ENCODE peak calls at places on chromosome 16, in nine cellular contexts. I, K, S, A, R, Y, X, Q and G are unnamed samples.

GRCh38 chr16:57749101-57749692 is 13.6 kb downstream of the KATNB1 start:
- DNase-seq in I (no peak), K (no peak), S (no peak), A (no peak), R (no peak), Y (no peak), X (no peak), Q (no peak), G (no peak)

GRCh38 chr16:23064642-23065041 is 84.6 kb downstream of the USP31 start:
- DNase-seq in I (no peak), K (no peak), S (no peak), A (no peak), R (no peak), Y (no peak), X (no peak), Q (no peak), G (no peak)

GRCh38 chr16:87580855-87581261 is 21.4 kb upstream of the JPH3 start:
- DNase-seq in I (no peak), K (no peak), S (peak), A (no peak), R (no peak), Y (no peak), X (no peak), Q (no peak), G (no peak)

GRCh38 chr16:88613293-88613692 is 25.1 kb upstream of the IL17C start:
- DNase-seq in I (no peak), K (no peak), S (no peak), A (no peak), R (no peak), Y (no peak), X (no peak), Q (no peak), G (no peak)

GRCh38 chr16:30017277-30017656 is 5.7 kb upstream of the C16orf92 start:
- DNase-seq in I (no peak), K (no peak), S (no peak), A (no peak), R (no peak), Y (no peak), X (no peak), Q (no peak), G (no peak)

GRCh38 chr16:48047755-48048154 is 108.0 kb downstream of the ABCC12 start:
- DNase-seq in I (no peak), K (no peak), S (no peak), A (no peak), R (no peak), Y (no peak), X (no peak), Q (no peak), G (no peak)

GRCh38 chr16:65312071-65312470 is 190.2 kb upstream of the CDH11 start:
- DNase-seq in I (no peak), K (no peak), S (no peak), A (no peak), R (no peak), Y (no peak), X (no peak), Q (no peak), G (no peak)

GRCh38 chr16:25176136-25176535 is 40.6 kb upstream of the AQP8 start:
- DNase-seq in I (no peak), K (no peak), S (no peak), A (no peak), R (no peak), Y (no peak), X (no peak), Q (no peak), G (no peak)

GRCh38 chr16:49458656-49459445 is 85.2 kb downstream of the C16orf78 start:
- DNase-seq in I (no peak), K (no peak), S (no peak), A (peak), R (no peak), Y (no peak), X (no peak), Q (no peak), G (no peak)

GRCh38 chr16:29645699-29646187 is 17.3 kb upstream of the SPN start:
- DNase-seq in I (no peak), K (no peak), S (no peak), A (no peak), R (no peak), Y (peak), X (no peak), Q (no peak), G (no peak)

GRCh38 chr16:87201052-87201451 is 116.1 kb downstream of the C16orf95 start:
- DNase-seq in I (no peak), K (peak), S (peak), A (no peak), R (peak), Y (no peak), X (peak), Q (peak), G (no peak)

GRCh38 chr16:84832488-84833141 is 12.8 kb downstream of the CRISPLD2 start:
- DNase-seq in I (no peak), K (peak), S (no peak), A (peak), R (peak), Y (no peak), X (peak), Q (peak), G (no peak)

GRCh38 chr16:16021988-16022682 is 72.7 kb downstream of the ABCC1 start:
- DNase-seq in I (no peak), K (peak), S (peak), A (peak), R (peak), Y (peak), X (peak), Q (peak), G (peak)

GRCh38 chr16:84396537-84397008 is 28.2 kb downstream of the ATP2C2 start:
- DNase-seq in I (no peak), K (no peak), S (peak), A (no peak), R (peak), Y (no peak), X (no peak), Q (no peak), G (peak)

GRCh38 chr16:52557236-52557635 is 10.3 kb upstream of the TOX3 start:
- DNase-seq in I (no peak), K (no peak), S (no peak), A (peak), R (no peak), Y (no peak), X (no peak), Q (no peak), G (no peak)

GRCh38 chr16:51156836-51157235 is 5.8 kb upstream of the SALL1 start:
- DNase-seq in I (no peak), K (no peak), S (no peak), A (no peak), R (no peak), Y (no peak), X (no peak), Q (no peak), G (no peak)

GRCh38 chr16:85136213-85136704 is 24.0 kb upstream of the CIBAR2 start:
- DNase-seq in I (no peak), K (no peak), S (no peak), A (no peak), R (no peak), Y (peak), X (no peak), Q (peak), G (no peak)

GRCh38 chr16:88019847-88020512 is 68.7 kb downstream of the BANP start:
- DNase-seq in I (no peak), K (no peak), S (no peak), A (no peak), R (no peak), Y (no peak), X (no peak), Q (no peak), G (no peak)

GRCh38 chr16:52078716-52079655 is 468.0 kb downstream of the TOX3 start:
- DNase-seq in I (no peak), K (no peak), S (no peak), A (no peak), R (no peak), Y (no peak), X (no peak), Q (no peak), G (no peak)

GRCh38 chr16:68236804-68237242 is 896 bp upstream of the ESRP2 start:
- DNase-seq in I (no peak), K (no peak), S (no peak), A (no peak), R (no peak), Y (no peak), X (no peak), Q (no peak), G (no peak)

GRCh38 chr16:25151996-25152395 is 40.5 kb downstream of the LCMT1 start:
- DNase-seq in I (no peak), K (no peak), S (peak), A (no peak), R (no peak), Y (no peak), X (no peak), Q (peak), G (no peak)

GRCh38 chr16:85321856-85322271 is 209.6 kb upstream of the CIBAR2 start:
- DNase-seq in I (no peak), K (peak), S (no peak), A (peak), R (peak), Y (no peak), X (peak), Q (peak), G (no peak)

GRCh38 chr16:13996778-13997288 is 74.3 kb upstream of the MRTFB start:
- DNase-seq in I (no peak), K (no peak), S (no peak), A (no peak), R (no peak), Y (no peak), X (no peak), Q (no peak), G (no peak)

GRCh38 chr16:74601131-74601871 is 5.6 kb downstream of the GLG1 start:
- DNase-seq in I (peak), K (no peak), S (peak), A (peak), R (no peak), Y (no peak), X (no peak), Q (no peak), G (no peak)

GRCh38 chr16:25109643-25110042 is 1.9 kb upstream of the LCMT1 start:
- DNase-seq in I (no peak), K (no peak), S (peak), A (peak), R (peak), Y (no peak), X (peak), Q (peak), G (peak)

GRCh38 chr16:54073356-54073755 is 213.2 kb downstream of the IRX3 start:
- DNase-seq in I (no peak), K (no peak), S (no peak), A (no peak), R (no peak), Y (no peak), X (no peak), Q (no peak), G (no peak)

GRCh38 chr16:1763521-1764511 is 7.5 kb downstream of the NME3 start:
- DNase-seq in I (no peak), K (no peak), S (no peak), A (no peak), R (no peak), Y (peak), X (no peak), Q (no peak), G (no peak)
- H3K27ac ChIP-seq in I (no peak), K (no peak), S (no peak), A (no peak), R (no peak), Y (no peak), X (no peak), Q (no peak), G (no peak)

GRCh38 chr16:4391635-4392381 is 20.2 kb downstream of the VASN start:
- DNase-seq in I (no peak), K (no peak), S (no peak), A (no peak), R (no peak), Y (no peak), X (no peak), Q (no peak), G (no peak)

GRCh38 chr16:4388275-4389021 is 16.8 kb downstream of the VASN start:
- DNase-seq in I (no peak), K (peak), S (no peak), A (no peak), R (no peak), Y (no peak), X (no peak), Q (no peak), G (no peak)

GRCh38 chr16:4392382-4393242 is 21.0 kb downstream of the VASN start:
- DNase-seq in I (no peak), K (peak), S (peak), A (no peak), R (no peak), Y (no peak), X (peak), Q (no peak), G (no peak)

GRCh38 chr16:4389051-4389955 is 17.7 kb downstream of the VASN start:
- DNase-seq in I (no peak), K (peak), S (no peak), A (no peak), R (no peak), Y (no peak), X (no peak), Q (no peak), G (no peak)

GRCh38 chr16:4390266-4391260 is 18.9 kb downstream of the VASN start:
- DNase-seq in I (no peak), K (no peak), S (no peak), A (no peak), R (no peak), Y (no peak), X (no peak), Q (no peak), G (no peak)
- TF ChIP-seq CTCF in I (no peak), K (no peak), S (no peak), A (no peak), R (no peak), Y (no peak), X (peak), Q (no peak), G (no peak)

GRCh38 chr16:11072420-11073153 is 128.2 kb downstream of the CLEC16A start:
- DNase-seq in I (no peak), K (no peak), S (no peak), A (no peak), R (no peak), Y (no peak), X (no peak), Q (no peak), G (no peak)
- H3K27ac ChIP-seq in I (no peak), K (no peak), S (no peak), A (no peak), R (no peak), Y (no peak), X (no peak), Q (no peak), G (no peak)

GRCh38 chr16:81189100-81189664 is 49.3 kb upstream of the BCO1 start:
- DNase-seq in I (no peak), K (peak), S (no peak), A (peak), R (peak), Y (no peak), X (peak), Q (peak), G (no peak)

GRCh38 chr16:81195907-81196534 is 42.5 kb upstream of the BCO1 start:
- DNase-seq in I (no peak), K (no peak), S (no peak), A (no peak), R (no peak), Y (no peak), X (no peak), Q (no peak), G (no peak)

GRCh38 chr16:81185416-81185815 is 53.1 kb upstream of the BCO1 start:
- DNase-seq in I (no peak), K (no peak), S (no peak), A (no peak), R (no peak), Y (no peak), X (no peak), Q (no peak), G (no peak)

GRCh38 chr16:81190667-81191066 is 47.8 kb upstream of the BCO1 start:
- DNase-seq in I (no peak), K (no peak), S (peak), A (no peak), R (no peak), Y (no peak), X (peak), Q (peak), G (no peak)
- TF ChIP-seq CTCF in I (no peak), K (no peak), S (no peak), A (no peak), R (no peak), Y (no peak), X (no peak), Q (no peak), G (no peak)

GRCh38 chr16:89720520-89720858 is 209 bp downstream of the VPS9D1 start:
- DNase-seq in I (no peak), K (peak), S (no peak), A (peak), R (peak), Y (no peak), X (no peak), Q (peak), G (peak)
- H3K27ac ChIP-seq in I (peak), K (peak), S (peak), A (peak), R (peak), Y (peak), X (peak), Q (peak), G (peak)

GRCh38 chr16:81314603-81315270 is at the start of gene GAN:
- DNase-seq in I (peak), K (peak), S (peak), A (peak), R (peak), Y (peak), X (peak), Q (peak), G (peak)
- TF ChIP-seq CTCF in I (no peak), K (no peak), S (no peak), A (no peak), R (no peak), Y (no peak), X (no peak), Q (no peak), G (no peak)

DNA sequence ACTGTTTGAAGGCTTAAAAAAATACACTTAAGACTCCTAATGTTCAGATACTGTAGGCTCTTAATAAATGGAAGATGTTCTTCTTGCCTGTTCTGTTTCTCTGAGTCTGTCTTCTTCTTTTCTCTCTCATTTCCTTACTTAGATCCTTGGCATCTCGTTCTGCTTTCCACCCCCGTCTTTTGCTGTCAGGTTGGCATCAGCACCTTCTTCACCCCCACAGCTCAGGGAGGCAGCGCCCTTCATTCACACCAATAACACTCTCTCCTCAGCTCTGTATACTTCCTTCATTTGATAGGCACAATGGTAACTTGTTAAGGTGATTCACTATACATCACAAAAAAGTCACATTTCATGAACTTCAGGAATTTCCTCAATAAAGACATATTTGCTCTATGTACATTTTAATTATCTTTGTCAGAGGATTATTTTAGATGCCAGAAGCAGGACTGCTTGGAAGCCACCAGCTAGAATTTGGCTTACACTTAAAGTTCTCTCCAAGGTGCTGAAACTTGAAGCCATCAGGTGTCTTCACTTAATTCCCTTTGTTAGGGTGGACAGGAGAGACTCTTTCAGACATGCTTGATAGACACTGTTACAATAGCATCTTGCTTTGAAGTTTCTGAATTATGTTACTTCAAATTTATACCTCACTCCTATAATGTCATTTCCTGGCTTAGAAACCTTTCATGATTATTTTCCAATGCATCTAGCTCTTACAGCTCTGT is 670.1 kb upstream of the C16orf82 start:
- DNase-seq in I (no peak), K (no peak), S (no peak), A (no peak), R (no peak), Y (no peak), X (no peak), Q (no peak), G (no peak)
- H3K27ac ChIP-seq in I (no peak), K (no peak), S (no peak), A (no peak), R (no peak), Y (no peak), X (no peak), Q (no peak), G (no peak)

GRCh38 chr16:20741555-20742285 is at the start of gene THUMPD1:
- DNase-seq in I (peak), K (peak), S (peak), A (peak), R (peak), Y (peak), X (peak), Q (peak), G (peak)
- TF ChIP-seq CTCF in I (peak), K (no peak), S (peak), A (no peak), R (no peak), Y (peak), X (peak), Q (no peak), G (no peak)

GRCh38 chr16:66552288-66553143 is at the start of gene CKLF:
- DNase-seq in I (peak), K (peak), S (peak), A (peak), R (peak), Y (peak), X (peak), Q (peak), G (peak)
- H3K27ac ChIP-seq in I (peak), K (peak), S (peak), A (peak), R (peak), Y (peak), X (peak), Q (peak), G (peak)

GRCh38 chr16:70441406-70441990 is 2.6 kb upstream of the ST3GAL2 start:
- DNase-seq in I (no peak), K (no peak), S (no peak), A (no peak), R (no peak), Y (no peak), X (no peak), Q (no peak), G (no peak)

GRCh38 chr16:70437017-70437581 is 1.8 kb downstream of the ST3GAL2 start:
- DNase-seq in I (no peak), K (no peak), S (no peak), A (no peak), R (no peak), Y (peak), X (peak), Q (peak), G (no peak)

GRCh38 chr16:70438325-70438982 is 446 bp downstream of the ST3GAL2 start:
- DNase-seq in I (no peak), K (peak), S (no peak), A (no peak), R (no peak), Y (no peak), X (no peak), Q (no peak), G (no peak)

GRCh38 chr16:70437582-70438324 is 1.1 kb downstream of the ST3GAL2 start:
- DNase-seq in I (no peak), K (no peak), S (peak), A (no peak), R (no peak), Y (peak), X (no peak), Q (no peak), G (no peak)

DNA sequence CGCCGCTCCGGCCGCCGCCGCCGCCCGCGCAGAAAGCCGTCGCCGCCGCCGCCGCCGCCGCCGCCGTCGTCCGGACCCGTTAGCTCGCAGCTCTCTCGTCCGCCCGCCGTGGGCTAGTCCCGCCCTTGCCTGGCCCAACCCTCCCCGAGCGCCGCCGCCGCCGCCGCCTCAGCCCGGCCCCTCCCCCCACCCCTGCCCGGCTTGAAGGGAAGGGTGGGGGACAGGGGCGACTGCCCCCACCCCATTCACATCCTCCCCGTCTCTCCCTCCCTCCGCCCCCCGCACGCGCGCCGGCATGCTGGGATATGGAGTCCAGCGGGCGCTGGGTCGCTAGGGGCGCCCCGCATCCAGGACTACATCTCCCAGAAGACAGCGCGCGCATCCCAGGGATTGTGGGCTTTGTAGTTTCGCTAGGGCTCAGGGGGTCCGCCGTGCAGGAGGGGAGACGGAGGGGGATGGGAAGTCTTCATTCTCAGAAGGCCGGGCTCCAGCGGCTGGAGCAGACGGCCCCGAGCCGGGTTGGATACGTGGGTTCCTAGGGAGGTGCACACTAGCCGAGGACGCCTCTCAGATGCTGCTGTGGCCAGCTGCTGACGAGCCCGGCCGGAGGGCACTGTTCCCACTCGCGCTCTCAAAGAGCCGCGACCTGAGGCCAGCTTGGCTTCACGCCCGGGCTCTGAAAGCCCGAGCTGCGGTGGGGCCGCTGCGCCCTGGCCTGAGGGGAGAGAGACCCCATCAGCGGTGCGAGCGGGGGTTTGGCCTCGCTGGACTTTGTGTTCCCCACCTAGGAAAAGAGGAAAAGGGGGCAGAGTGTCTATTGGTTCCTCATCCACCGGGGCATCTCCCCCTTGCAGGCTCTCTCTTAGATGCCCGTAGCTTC is at the start of gene ST3GAL2:
- DNase-seq in I (peak), K (peak), S (peak), A (peak), R (peak), Y (peak), X (peak), Q (peak), G (peak)
- TF ChIP-seq CTCF in I (no peak), K (no peak), S (no peak), A (no peak), R (peak), Y (no peak), X (peak), Q (no peak), G (no peak)